ENCODE peak calls at places on chromosomes 4 and X, in six cellular contexts. One of them, this sample, is unnamed.

GRCh38 chrX:72346306-72346949 is 40.7 kb upstream of the CITED1 start:
- DNase-seq in astrocyte: no peak
- DNase-seq in CD4-positive, CD25-positive, alpha-beta regulatory T cell: no peak
- DNase-seq in tibial artery: no peak
- DNase-seq in breast epithelium: no peak
- DNase-seq in H1: no peak
- DNase-seq in this sample: no peak

GRCh38 chrX:19673334-19674040 is 158.2 kb upstream of the MAP3K15 start:
- DNase-seq in astrocyte: peak; percentile 93
- DNase-seq in breast epithelium: no peak
- DNase-seq in H1: no peak
- DNase-seq in tibial artery: peak; percentile 65
- DNase-seq in CD4-positive, CD25-positive, alpha-beta regulatory T cell: no peak
- DNase-seq in this sample: peak; percentile 74

GRCh38 chr4:155722816-155723499 is 35.9 kb upstream of the GUCY1B1 start:
- DNase-seq in H1: no peak
- DNase-seq in tibial artery: no peak
- DNase-seq in CD4-positive, CD25-positive, alpha-beta regulatory T cell: no peak
- DNase-seq in breast epithelium: no peak
- DNase-seq in astrocyte: peak; percentile 43
- DNase-seq in this sample: no peak

GRCh38 chr4:81260443-81261102 is 45.6 kb upstream of the PRKG2 start:
- DNase-seq in astrocyte: no peak
- DNase-seq in H1: peak; percentile 7
- DNase-seq in CD4-positive, CD25-positive, alpha-beta regulatory T cell: no peak
- DNase-seq in breast epithelium: no peak
- DNase-seq in tibial artery: no peak
- DNase-seq in this sample: no peak

GRCh38 chr4:134139188-134139587 is 62.4 kb downstream of the PABPC4L start:
- DNase-seq in astrocyte: no peak
- DNase-seq in tibial artery: no peak
- DNase-seq in CD4-positive, CD25-positive, alpha-beta regulatory T cell: no peak
- DNase-seq in breast epithelium: no peak
- DNase-seq in H1: no peak
- DNase-seq in this sample: no peak

GRCh38 chr4:169410839-169411770 is 140.3 kb upstream of the SH3RF1 start:
- DNase-seq in CD4-positive, CD25-positive, alpha-beta regulatory T cell: peak; percentile 88
- DNase-seq in H1: no peak
- DNase-seq in astrocyte: peak; percentile 72
- DNase-seq in tibial artery: no peak
- DNase-seq in breast epithelium: no peak
- DNase-seq in this sample: peak; percentile 47

GRCh38 chrX:105273326-105273725 is 52.8 kb upstream of the TEX13A start:
- DNase-seq in CD4-positive, CD25-positive, alpha-beta regulatory T cell: no peak
- DNase-seq in H1: no peak
- DNase-seq in breast epithelium: no peak
- DNase-seq in astrocyte: no peak
- DNase-seq in tibial artery: no peak
- DNase-seq in this sample: no peak

GRCh38 chrX:145817666-145818521 is at the start of gene SLITRK2:
- DNase-seq in astrocyte: no peak
- DNase-seq in CD4-positive, CD25-positive, alpha-beta regulatory T cell: no peak
- DNase-seq in breast epithelium: no peak
- DNase-seq in tibial artery: no peak
- DNase-seq in H1: peak; percentile 31
- DNase-seq in this sample: no peak

GRCh38 chr4:77815651-77816050 is 3.5 kb downstream of the CNOT6L start:
- DNase-seq in astrocyte: no peak
- DNase-seq in breast epithelium: no peak
- DNase-seq in CD4-positive, CD25-positive, alpha-beta regulatory T cell: peak; percentile 26
- DNase-seq in H1: no peak
- DNase-seq in tibial artery: no peak
- DNase-seq in this sample: no peak

GRCh38 chr4:24975505-24975904 is 55.2 kb downstream of the LGI2 start:
- DNase-seq in astrocyte: no peak
- DNase-seq in breast epithelium: no peak
- DNase-seq in tibial artery: no peak
- DNase-seq in H1: no peak
- DNase-seq in CD4-positive, CD25-positive, alpha-beta regulatory T cell: no peak
- DNase-seq in this sample: no peak

GRCh38 chr4:27790911-27791310 is 930.3 kb downstream of the STIM2 start:
- DNase-seq in breast epithelium: no peak
- DNase-seq in tibial artery: no peak
- DNase-seq in H1: no peak
- DNase-seq in CD4-positive, CD25-positive, alpha-beta regulatory T cell: no peak
- DNase-seq in astrocyte: peak; percentile 30
- DNase-seq in this sample: no peak

GRCh38 chrX:150334100-150334499 is 29.0 kb upstream of the MAMLD1 start:
- DNase-seq in tibial artery: no peak
- DNase-seq in astrocyte: no peak
- DNase-seq in H1: no peak
- DNase-seq in breast epithelium: no peak
- DNase-seq in CD4-positive, CD25-positive, alpha-beta regulatory T cell: no peak
- DNase-seq in this sample: no peak

GRCh38 chrX:108299101-108299591 is 139.1 kb downstream of the COL4A6 start:
- DNase-seq in CD4-positive, CD25-positive, alpha-beta regulatory T cell: no peak
- DNase-seq in H1: no peak
- DNase-seq in tibial artery: no peak
- DNase-seq in breast epithelium: no peak
- DNase-seq in astrocyte: peak; percentile 18
- DNase-seq in this sample: no peak

GRCh38 chr4:180363817-180364216 is 1879.4 kb upstream of the TENM3 start:
- DNase-seq in breast epithelium: no peak
- DNase-seq in CD4-positive, CD25-positive, alpha-beta regulatory T cell: no peak
- DNase-seq in tibial artery: no peak
- DNase-seq in H1: no peak
- DNase-seq in astrocyte: no peak
- DNase-seq in this sample: no peak

GRCh38 chr4:159042097-159042605 is 60.7 kb upstream of the RAPGEF2 start:
- DNase-seq in H1: no peak
- DNase-seq in breast epithelium: no peak
- DNase-seq in tibial artery: no peak
- DNase-seq in astrocyte: no peak
- DNase-seq in CD4-positive, CD25-positive, alpha-beta regulatory T cell: no peak
- DNase-seq in this sample: no peak

GRCh38 chr4:107708225-107708624 is 11.8 kb downstream of the PAPSS1 start:
- DNase-seq in H1: no peak
- DNase-seq in tibial artery: no peak
- DNase-seq in CD4-positive, CD25-positive, alpha-beta regulatory T cell: no peak
- DNase-seq in astrocyte: no peak
- DNase-seq in breast epithelium: no peak
- DNase-seq in this sample: no peak

GRCh38 chr4:164383187-164384181 is 370.4 kb upstream of the SMIM31 start:
- DNase-seq in tibial artery: peak; percentile 70
- DNase-seq in breast epithelium: no peak
- DNase-seq in astrocyte: peak; percentile 61
- DNase-seq in CD4-positive, CD25-positive, alpha-beta regulatory T cell: peak; percentile 0
- DNase-seq in H1: peak; percentile 49
- DNase-seq in this sample: peak; percentile 14

GRCh38 chr4:147362868-147363440 is 117.9 kb upstream of the EDNRA start:
- DNase-seq in breast epithelium: no peak
- DNase-seq in CD4-positive, CD25-positive, alpha-beta regulatory T cell: no peak
- DNase-seq in tibial artery: peak; percentile 78
- DNase-seq in astrocyte: no peak
- DNase-seq in H1: no peak
- DNase-seq in this sample: no peak

GRCh38 chr4:150126880-150127236 is 48.6 kb downstream of the DCLK2 start:
- DNase-seq in tibial artery: no peak
- DNase-seq in CD4-positive, CD25-positive, alpha-beta regulatory T cell: no peak
- DNase-seq in breast epithelium: no peak
- DNase-seq in H1: no peak
- DNase-seq in astrocyte: peak; percentile 84
- DNase-seq in this sample: peak; percentile 32

GRCh38 chr4:169485791-169486742 is 126.3 kb downstream of the NEK1 start:
- DNase-seq in breast epithelium: no peak
- DNase-seq in tibial artery: no peak
- DNase-seq in astrocyte: peak; percentile 42
- DNase-seq in CD4-positive, CD25-positive, alpha-beta regulatory T cell: peak; percentile 67
- DNase-seq in H1: no peak
- DNase-seq in this sample: no peak

DNA sequence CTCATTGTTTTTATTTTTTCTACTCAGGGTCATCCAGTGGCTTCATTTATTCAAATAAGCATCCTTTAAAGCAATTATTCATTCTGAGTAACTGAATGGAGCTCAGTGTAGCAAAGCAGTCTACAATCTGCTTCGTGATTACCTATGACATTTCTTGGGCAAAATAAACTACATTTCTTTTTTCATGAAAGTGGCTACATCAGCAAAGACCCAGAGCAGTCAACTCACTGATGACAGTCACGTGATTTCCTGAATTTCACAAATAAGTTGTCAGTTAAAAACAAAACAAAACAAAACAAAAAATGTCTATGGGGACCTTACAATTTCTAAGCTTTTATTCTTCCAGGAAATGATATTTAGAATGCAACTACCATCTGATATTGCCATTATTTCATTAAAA is 182.1 kb downstream of the VEGFC start:
- DNase-seq in astrocyte: no peak
- DNase-seq in tibial artery: no peak
- DNase-seq in breast epithelium: no peak
- DNase-seq in CD4-positive, CD25-positive, alpha-beta regulatory T cell: no peak
- DNase-seq in H1: no peak
- DNase-seq in this sample: no peak
- H3K27ac ChIP-seq in astrocyte: no peak overlapping the region
- H3K27ac ChIP-seq in tibial artery: no peak overlapping the region
- H3K27ac ChIP-seq in breast epithelium: no peak overlapping the region
- H3K27ac ChIP-seq in CD4-positive, CD25-positive, alpha-beta regulatory T cell: no peak overlapping the region
- H3K27ac ChIP-seq in H1: no peak overlapping the region
- H3K27ac ChIP-seq in this sample: no peak overlapping the region

DNA sequence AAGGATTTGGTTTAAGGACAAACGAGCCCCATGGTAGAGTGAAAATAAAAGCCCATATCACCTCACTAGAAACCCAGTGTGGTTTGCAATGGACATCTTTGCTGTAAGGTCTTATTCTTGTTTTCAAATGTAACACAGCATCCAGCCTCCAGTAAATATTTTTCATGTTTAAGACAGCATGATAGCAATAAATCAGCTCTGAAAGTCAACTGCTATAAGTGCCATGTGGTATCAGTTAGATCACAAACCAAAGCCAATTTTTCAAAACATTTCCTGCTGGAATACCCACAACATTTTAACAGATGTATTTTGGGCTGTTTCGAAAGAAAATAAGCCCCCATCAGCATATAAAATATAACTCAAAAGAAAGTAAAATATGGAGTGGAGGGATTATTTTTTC is 24.0 kb upstream of the SCML1 start:
- DNase-seq in H1: no peak
- DNase-seq in tibial artery: no peak
- DNase-seq in astrocyte: no peak
- DNase-seq in breast epithelium: no peak
- DNase-seq in CD4-positive, CD25-positive, alpha-beta regulatory T cell: no peak
- DNase-seq in this sample: no peak
- H3K4me3 ChIP-seq in H1: no peak overlapping the region
- H3K4me3 ChIP-seq in tibial artery: no peak overlapping the region
- H3K4me3 ChIP-seq in astrocyte: no peak overlapping the region
- H3K4me3 ChIP-seq in breast epithelium: no peak overlapping the region
- H3K4me3 ChIP-seq in CD4-positive, CD25-positive, alpha-beta regulatory T cell: no peak overlapping the region
- H3K4me3 ChIP-seq in this sample: no peak overlapping the region

GRCh38 chrX:134716620-134717012 is 58.3 kb upstream of the PLAC1 start:
- DNase-seq in astrocyte: no peak
- DNase-seq in tibial artery: no peak
- DNase-seq in CD4-positive, CD25-positive, alpha-beta regulatory T cell: no peak
- DNase-seq in breast epithelium: no peak
- DNase-seq in H1: no peak
- DNase-seq in this sample: no peak

GRCh38 chrX:134718329-134719317 is 60.4 kb upstream of the PLAC1 start:
- DNase-seq in astrocyte: peak; percentile 94
- DNase-seq in CD4-positive, CD25-positive, alpha-beta regulatory T cell: peak; percentile 81
- DNase-seq in H1: no peak
- DNase-seq in tibial artery: no peak
- DNase-seq in breast epithelium: no peak
- DNase-seq in this sample: peak; percentile 90

GRCh38 chrX:134715930-134716619 is 57.8 kb upstream of the PLAC1 start:
- DNase-seq in CD4-positive, CD25-positive, alpha-beta regulatory T cell: no peak
- DNase-seq in tibial artery: no peak
- DNase-seq in astrocyte: no peak
- DNase-seq in breast epithelium: no peak
- DNase-seq in H1: no peak
- DNase-seq in this sample: no peak

GRCh38 chrX:134714633-134715110 is 56.4 kb upstream of the PLAC1 start:
- DNase-seq in H1: no peak
- DNase-seq in tibial artery: no peak
- DNase-seq in astrocyte: no peak
- DNase-seq in breast epithelium: no peak
- DNase-seq in CD4-positive, CD25-positive, alpha-beta regulatory T cell: no peak
- DNase-seq in this sample: no peak

DNA sequence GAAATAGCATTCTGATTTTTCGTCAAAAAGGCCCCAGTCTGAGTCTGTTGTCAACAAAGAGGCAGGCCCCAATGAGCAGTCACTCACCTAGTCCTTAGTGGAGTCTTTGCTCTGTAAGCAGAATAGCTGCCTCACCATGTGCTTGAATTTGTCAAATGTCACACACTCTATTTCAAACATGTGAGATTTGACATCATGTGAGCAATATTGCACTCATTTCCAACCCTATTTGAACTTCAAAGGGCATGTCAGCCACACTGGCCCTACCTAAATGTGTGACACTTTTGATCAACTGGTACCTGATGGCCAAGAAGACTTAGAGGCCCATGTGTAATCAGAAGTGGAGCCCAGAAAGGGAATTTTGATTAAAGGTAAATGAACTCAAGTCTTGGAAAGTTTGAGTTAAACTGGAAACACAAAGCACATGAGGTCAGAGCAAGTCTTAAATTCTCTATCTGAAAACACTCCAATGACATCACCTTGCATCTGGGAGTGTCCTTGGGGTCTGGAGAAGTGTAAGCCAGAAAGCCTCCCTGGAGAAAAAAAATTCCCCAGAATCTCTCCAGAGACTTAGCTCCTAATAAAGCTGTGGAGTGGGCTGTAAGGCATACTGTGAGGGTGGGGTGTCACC is 59.5 kb upstream of the PLAC1 start:
- DNase-seq in tibial artery: no peak
- DNase-seq in breast epithelium: no peak
- DNase-seq in CD4-positive, CD25-positive, alpha-beta regulatory T cell: no peak
- DNase-seq in astrocyte: peak; percentile 50
- DNase-seq in H1: no peak
- DNase-seq in this sample: no peak
- H3K27ac ChIP-seq in tibial artery: no peak overlapping the region
- H3K27ac ChIP-seq in breast epithelium: no peak overlapping the region
- H3K27ac ChIP-seq in CD4-positive, CD25-positive, alpha-beta regulatory T cell: no peak overlapping the region
- H3K27ac ChIP-seq in astrocyte: peak overlapping the region; percentile 58
- H3K27ac ChIP-seq in H1: no peak overlapping the region
- H3K27ac ChIP-seq in this sample: peak overlapping the region; percentile 79

DNA sequence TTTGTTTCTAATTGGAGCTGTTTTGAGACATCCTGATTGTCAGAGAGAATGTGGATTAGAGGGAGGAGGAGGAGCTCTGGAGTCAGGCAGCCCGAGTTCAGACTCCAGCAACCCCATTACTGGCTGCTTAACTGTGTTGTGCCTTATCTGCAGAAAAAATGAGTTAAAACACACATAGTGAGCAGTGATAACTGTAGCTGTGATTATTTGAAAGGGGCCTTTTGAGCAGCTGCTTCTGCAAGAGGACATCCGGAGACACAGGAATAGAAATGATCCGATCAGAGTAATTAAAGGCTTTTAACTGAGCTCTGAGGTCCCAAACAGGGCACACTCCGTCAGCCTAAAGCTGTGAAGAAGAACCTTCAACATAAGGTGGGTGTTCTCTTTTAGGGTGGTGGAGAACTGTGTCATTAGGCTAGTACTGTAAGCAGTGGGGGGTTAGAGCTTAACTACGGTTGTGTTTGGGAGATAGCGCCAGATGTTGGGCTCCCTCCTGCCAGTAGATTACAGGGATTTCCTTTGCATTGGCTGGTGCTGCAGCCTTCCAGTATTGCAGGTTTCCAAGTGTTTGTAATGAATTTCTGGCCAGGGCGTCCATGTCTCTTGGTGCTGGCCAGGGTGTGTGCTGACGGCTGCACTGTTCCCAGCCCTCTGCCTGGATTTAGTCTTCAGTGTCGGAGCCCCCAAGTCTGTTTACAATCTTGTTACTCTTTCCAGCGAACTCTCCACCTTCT is 24.3 kb downstream of the ADD1 start:
- DNase-seq in H1: no peak
- DNase-seq in astrocyte: no peak
- DNase-seq in tibial artery: no peak
- DNase-seq in breast epithelium: no peak
- DNase-seq in CD4-positive, CD25-positive, alpha-beta regulatory T cell: no peak
- DNase-seq in this sample: peak; percentile 4
- H3K4me3 ChIP-seq in H1: no peak overlapping the region
- H3K4me3 ChIP-seq in astrocyte: peak overlapping the region; percentile 15
- H3K4me3 ChIP-seq in tibial artery: peak overlapping the region; percentile 34
- H3K4me3 ChIP-seq in breast epithelium: peak overlapping the region; percentile 9
- H3K4me3 ChIP-seq in CD4-positive, CD25-positive, alpha-beta regulatory T cell: no peak overlapping the region
- H3K4me3 ChIP-seq in this sample: no peak overlapping the region